ENCODE peak calls at places on chromosome 9, in ten cellular contexts. O is fibroblast of lung, F is neural progenitor cell, K is PC-3, C is SK-N-MC, Z is GM23338, X is HepG2, V is HCT116, H is astrocyte, P is GM23248. J is an unnamed sample.

GRCh38 chr9:130946778-130947617 is 8.0 kb upstream of the FIBCD1 start:
- DNase-seq in O (peak; percentile 54), F (no peak), K (peak; percentile 81), C (no peak), Z (no peak), X (no peak), V (peak; percentile 43), H (peak; percentile 22), P (peak; percentile 59), J (no peak)

GRCh38 chr9:105405514-105406131 is 42.2 kb upstream of the FSD1L start:
- DNase-seq in O (no peak), F (peak; percentile 25), K (no peak), C (no peak), Z (no peak), X (no peak), V (no peak), H (peak; percentile 61), P (peak; percentile 16), J (no peak)

GRCh38 chr9:131776473-131776872 is 36.6 kb upstream of the RAPGEF1 start:
- DNase-seq in O (peak; percentile 44), F (peak; percentile 93), K (peak; percentile 39), C (no peak), Z (peak; percentile 91), X (peak; percentile 32), V (peak; percentile 13), H (peak; percentile 24), P (peak; percentile 62), J (peak; percentile 49)

GRCh38 chr9:109856785-109857184 is 76.8 kb downstream of the PALM2AKAP2 start:
- DNase-seq in O (peak; percentile 43), F (peak; percentile 9), K (no peak), C (no peak), Z (no peak), X (no peak), V (peak; percentile 28), H (peak; percentile 23), P (peak; percentile 11), J (no peak)

GRCh38 chr9:84296146-84296843 is 44.3 kb downstream of the SLC28A3 start:
- DNase-seq in O (peak; percentile 39), F (no peak), K (peak; percentile 25), C (no peak), Z (no peak), X (no peak), V (no peak), H (peak; percentile 82), P (peak; percentile 70), J (no peak)

GRCh38 chr9:127503947-127504886 is 52.9 kb downstream of the LRSAM1 start:
- DNase-seq in O (peak; percentile 85), F (peak; percentile 89), K (peak; percentile 66), C (peak; percentile 12), Z (peak; percentile 93), X (peak; percentile 70), V (peak; percentile 62), H (peak; percentile 60), P (peak; percentile 83), J (peak; percentile 79)

GRCh38 chr9:98066235-98066634 is 9.7 kb downstream of the NANS start:
- DNase-seq in O (no peak), F (no peak), K (no peak), C (no peak), Z (no peak), X (no peak), V (no peak), H (no peak), P (no peak), J (no peak)

GRCh38 chr9:130267930-130268329 is 2.4 kb downstream of the HMCN2 start:
- DNase-seq in O (no peak), F (no peak), K (no peak), C (no peak), Z (no peak), X (no peak), V (no peak), H (no peak), P (no peak), J (no peak)

GRCh38 chr9:69984831-69985230 is 58.8 kb upstream of the MAMDC2 start:
- DNase-seq in O (no peak), F (no peak), K (no peak), C (no peak), Z (no peak), X (no peak), V (no peak), H (no peak), P (no peak), J (no peak)

GRCh38 chr9:34380034-34380510 is 3.4 kb upstream of the MYORG start:
- DNase-seq in O (no peak), F (peak; percentile 56), K (no peak), C (no peak), Z (peak; percentile 51), X (no peak), V (no peak), H (no peak), P (no peak), J (peak; percentile 21)

GRCh38 chr9:34276772-34277171 is 52.3 kb downstream of the KIF24 start:
- DNase-seq in O (no peak), F (no peak), K (no peak), C (no peak), Z (no peak), X (no peak), V (no peak), H (no peak), P (peak; percentile 16), J (no peak)

GRCh38 chr9:16363916-16364315 is 506.6 kb downstream of the BNC2 start:
- DNase-seq in O (no peak), F (no peak), K (no peak), C (no peak), Z (no peak), X (no peak), V (no peak), H (no peak), P (no peak), J (no peak)

GRCh38 chr9:106104887-106105286 is 410.5 kb downstream of the TMEM38B start:
- DNase-seq in O (no peak), F (no peak), K (no peak), C (no peak), Z (no peak), X (no peak), V (no peak), H (no peak), P (no peak), J (no peak)

GRCh38 chr9:80699551-80699998 is 989.8 kb downstream of the TLE1 start:
- DNase-seq in O (peak; percentile 60), F (peak; percentile 1), K (peak; percentile 84), C (peak; percentile 6), Z (peak; percentile 6), X (no peak), V (no peak), H (peak; percentile 98), P (no peak), J (peak; percentile 94)

GRCh38 chr9:95462419-95463121 is 54.2 kb downstream of the PTCH1 start:
- DNase-seq in O (peak; percentile 94), F (peak; percentile 70), K (no peak), C (peak; percentile 91), Z (peak; percentile 58), X (no peak), V (no peak), H (peak; percentile 84), P (peak; percentile 73), J (peak; percentile 85)

GRCh38 chr9:98899399-98900056 is 44.2 kb upstream of the COL15A1 start:
- DNase-seq in O (peak; percentile 86), F (no peak), K (peak; percentile 68), C (peak; percentile 78), Z (no peak), X (no peak), V (no peak), H (peak; percentile 72), P (peak; percentile 89), J (peak; percentile 73)

GRCh38 chr9:7500521-7500920 is 299.1 kb downstream of the DMAC1 start:
- DNase-seq in O (no peak), F (no peak), K (no peak), C (no peak), Z (no peak), X (no peak), V (no peak), H (no peak), P (peak; percentile 1), J (no peak)

GRCh38 chr9:69801994-69802393 is 18.6 kb upstream of the CFAP95 start:
- DNase-seq in O (no peak), F (no peak), K (peak; percentile 30), C (no peak), Z (no peak), X (peak; percentile 25), V (no peak), H (no peak), P (peak; percentile 7), J (no peak)

GRCh38 chr9:70614786-70615565 is 200.5 kb upstream of the KLF9 start:
- DNase-seq in O (no peak), F (no peak), K (no peak), C (no peak), Z (no peak), X (no peak), V (no peak), H (no peak), P (no peak), J (no peak)

GRCh38 chr9:127912882-127913281 is 4.0 kb downstream of the ST6GALNAC4 start:
- DNase-seq in O (no peak), F (no peak), K (peak; percentile 32), C (no peak), Z (no peak), X (no peak), V (no peak), H (no peak), P (no peak), J (no peak)

GRCh38 chr9:124328285-124328684 is 70.5 kb downstream of the NEK6 start:
- DNase-seq in O (no peak), F (no peak), K (no peak), C (no peak), Z (no peak), X (no peak), V (no peak), H (no peak), P (no peak), J (no peak)

GRCh38 chr9:133494636-133495326 is 15.9 kb upstream of the SLC2A6 start:
- DNase-seq in O (no peak), F (no peak), K (no peak), C (no peak), Z (no peak), X (peak; percentile 16), V (no peak), H (no peak), P (no peak), J (no peak)
- TF ChIP-seq EZH2 in O (no peak), F (no peak), K (no peak), C (no peak), Z (no peak), X (no peak), V (no peak), H (no peak), P (no peak), J (no peak)

GRCh38 chr9:38215465-38215864 is 146.4 kb upstream of the SHB start:
- DNase-seq in O (no peak), F (no peak), K (no peak), C (no peak), Z (no peak), X (no peak), V (no peak), H (no peak), P (no peak), J (no peak)
- TF ChIP-seq EZH2 in O (no peak), F (no peak), K (no peak), C (no peak), Z (no peak), X (no peak), V (no peak), H (no peak), P (no peak), J (no peak)

GRCh38 chr9:37034320-37034937 is 361 bp upstream of the PAX5 start:
- DNase-seq in O (no peak), F (peak; percentile 84), K (peak; percentile 40), C (no peak), Z (peak; percentile 80), X (no peak), V (no peak), H (no peak), P (peak; percentile 38), J (no peak)
- TF ChIP-seq EZH2 in O (no peak), F (peak; percentile 95), K (no peak), C (no peak), Z (peak; percentile 82), X (peak; percentile 93), V (no peak), H (peak; percentile 94), P (no peak), J (no peak)

GRCh38 chr9:135734616-135735144 is 32.7 kb downstream of the KCNT1 start:
- DNase-seq in O (no peak), F (no peak), K (no peak), C (no peak), Z (no peak), X (no peak), V (no peak), H (no peak), P (no peak), J (no peak)
- TF ChIP-seq EZH2 in O (no peak), F (no peak), K (no peak), C (no peak), Z (no peak), X (no peak), V (no peak), H (no peak), P (no peak), J (no peak)

J was measured in A673.